ENCODE peak calls at places on chromosomes 16 and 17, in seven cellular contexts. One of them, this sample, is unnamed.

GRCh38 chr17:38560503-38561318 is 45.0 kb downstream of the SRCIN1 start:
- DNase-seq in RWPE2: no peak
- DNase-seq in choroid plexus epithelial cell: peak; percentile 58
- DNase-seq in ovary: no peak
- DNase-seq in NCI-H1105: no peak
- DNase-seq in activated CD4-positive, alpha-beta T cell treated with anti-CD3 and anti-CD28 coated beads, Interleukin-2, amount 10 ng/mL, durations not matched to agents 7 days and 5 days: peak; percentile 22
- DNase-seq in RWPE1: no peak
- DNase-seq in this sample: no peak

GRCh38 chr17:78253946-78254672 is 22.7 kb downstream of the TMEM235 start:
- DNase-seq in RWPE2: peak; percentile 80
- DNase-seq in choroid plexus epithelial cell: peak; percentile 88
- DNase-seq in ovary: peak; percentile 91
- DNase-seq in NCI-H1105: peak; percentile 74
- DNase-seq in activated CD4-positive, alpha-beta T cell treated with anti-CD3 and anti-CD28 coated beads, Interleukin-2, amount 10 ng/mL, durations not matched to agents 7 days and 5 days: peak; percentile 86
- DNase-seq in RWPE1: peak; percentile 74
- DNase-seq in this sample: peak; percentile 11

GRCh38 chr16:72042157-72042660 is 12.1 kb upstream of the HP start:
- DNase-seq in RWPE2: no peak
- DNase-seq in choroid plexus epithelial cell: no peak
- DNase-seq in ovary: no peak
- DNase-seq in NCI-H1105: no peak
- DNase-seq in activated CD4-positive, alpha-beta T cell treated with anti-CD3 and anti-CD28 coated beads, Interleukin-2, amount 10 ng/mL, durations not matched to agents 7 days and 5 days: no peak
- DNase-seq in RWPE1: no peak
- DNase-seq in this sample: no peak

GRCh38 chr17:33023790-33024189 is 32.1 kb downstream of the SPACA3 start:
- DNase-seq in RWPE2: no peak
- DNase-seq in choroid plexus epithelial cell: no peak
- DNase-seq in ovary: no peak
- DNase-seq in NCI-H1105: no peak
- DNase-seq in activated CD4-positive, alpha-beta T cell treated with anti-CD3 and anti-CD28 coated beads, Interleukin-2, amount 10 ng/mL, durations not matched to agents 7 days and 5 days: no peak
- DNase-seq in RWPE1: no peak
- DNase-seq in this sample: no peak

GRCh38 chr16:1147027-1147426 is 5.9 kb upstream of the CACNA1H start:
- DNase-seq in RWPE2: no peak
- DNase-seq in choroid plexus epithelial cell: no peak
- DNase-seq in ovary: no peak
- DNase-seq in NCI-H1105: no peak
- DNase-seq in activated CD4-positive, alpha-beta T cell treated with anti-CD3 and anti-CD28 coated beads, Interleukin-2, amount 10 ng/mL, durations not matched to agents 7 days and 5 days: no peak
- DNase-seq in RWPE1: no peak
- DNase-seq in this sample: no peak

GRCh38 chr17:15289285-15290185 is 24.4 kb upstream of the PMP22 start:
- DNase-seq in RWPE2: no peak
- DNase-seq in choroid plexus epithelial cell: peak; percentile 88
- DNase-seq in ovary: no peak
- DNase-seq in NCI-H1105: peak; percentile 19
- DNase-seq in activated CD4-positive, alpha-beta T cell treated with anti-CD3 and anti-CD28 coated beads, Interleukin-2, amount 10 ng/mL, durations not matched to agents 7 days and 5 days: no peak
- DNase-seq in RWPE1: peak; percentile 17
- DNase-seq in this sample: no peak

GRCh38 chr17:1485748-1486376 is 6.6 kb downstream of the MYO1C start:
- DNase-seq in RWPE2: no peak
- DNase-seq in choroid plexus epithelial cell: peak; percentile 41
- DNase-seq in ovary: peak; percentile 79
- DNase-seq in NCI-H1105: no peak
- DNase-seq in activated CD4-positive, alpha-beta T cell treated with anti-CD3 and anti-CD28 coated beads, Interleukin-2, amount 10 ng/mL, durations not matched to agents 7 days and 5 days: peak; percentile 65
- DNase-seq in RWPE1: peak; percentile 40
- DNase-seq in this sample: no peak

GRCh38 chr17:16298140-16298662 is 55.1 kb downstream of the CENPV start:
- DNase-seq in RWPE2: no peak
- DNase-seq in choroid plexus epithelial cell: no peak
- DNase-seq in ovary: no peak
- DNase-seq in NCI-H1105: no peak
- DNase-seq in activated CD4-positive, alpha-beta T cell treated with anti-CD3 and anti-CD28 coated beads, Interleukin-2, amount 10 ng/mL, durations not matched to agents 7 days and 5 days: no peak
- DNase-seq in RWPE1: no peak
- DNase-seq in this sample: no peak

GRCh38 chr17:81902023-81902652 is at the start of gene NPB:
- DNase-seq in RWPE2: peak; percentile 59
- DNase-seq in choroid plexus epithelial cell: no peak
- DNase-seq in ovary: peak; percentile 56
- DNase-seq in NCI-H1105: no peak
- DNase-seq in activated CD4-positive, alpha-beta T cell treated with anti-CD3 and anti-CD28 coated beads, Interleukin-2, amount 10 ng/mL, durations not matched to agents 7 days and 5 days: no peak
- DNase-seq in RWPE1: no peak
- DNase-seq in this sample: no peak

GRCh38 chr16:66070140-66070887 is 296.2 kb upstream of the CDH5 start:
- DNase-seq in RWPE2: no peak
- DNase-seq in choroid plexus epithelial cell: peak; percentile 77
- DNase-seq in ovary: peak; percentile 87
- DNase-seq in NCI-H1105: peak; percentile 43
- DNase-seq in activated CD4-positive, alpha-beta T cell treated with anti-CD3 and anti-CD28 coated beads, Interleukin-2, amount 10 ng/mL, durations not matched to agents 7 days and 5 days: no peak
- DNase-seq in RWPE1: no peak
- DNase-seq in this sample: no peak

GRCh38 chr17:77737442-77738265 is 220.8 kb upstream of the TNRC6C start:
- DNase-seq in RWPE2: peak; percentile 49
- DNase-seq in choroid plexus epithelial cell: no peak
- DNase-seq in ovary: no peak
- DNase-seq in NCI-H1105: peak; percentile 76
- DNase-seq in activated CD4-positive, alpha-beta T cell treated with anti-CD3 and anti-CD28 coated beads, Interleukin-2, amount 10 ng/mL, durations not matched to agents 7 days and 5 days: no peak
- DNase-seq in RWPE1: no peak
- DNase-seq in this sample: peak; percentile 46

GRCh38 chr16:65572156-65572555 is 450.3 kb upstream of the CDH11 start:
- DNase-seq in RWPE2: no peak
- DNase-seq in choroid plexus epithelial cell: peak; percentile 87
- DNase-seq in ovary: no peak
- DNase-seq in NCI-H1105: no peak
- DNase-seq in activated CD4-positive, alpha-beta T cell treated with anti-CD3 and anti-CD28 coated beads, Interleukin-2, amount 10 ng/mL, durations not matched to agents 7 days and 5 days: no peak
- DNase-seq in RWPE1: peak; percentile 76
- DNase-seq in this sample: no peak

GRCh38 chr17:16915752-16916556 is 56.0 kb downstream of the TNFRSF13B start:
- DNase-seq in RWPE2: no peak
- DNase-seq in choroid plexus epithelial cell: peak; percentile 58
- DNase-seq in ovary: no peak
- DNase-seq in NCI-H1105: peak; percentile 70
- DNase-seq in activated CD4-positive, alpha-beta T cell treated with anti-CD3 and anti-CD28 coated beads, Interleukin-2, amount 10 ng/mL, durations not matched to agents 7 days and 5 days: peak; percentile 29
- DNase-seq in RWPE1: peak; percentile 50
- DNase-seq in this sample: no peak

GRCh38 chr16:50844840-50845239 is 103.0 kb downstream of the CYLD start:
- DNase-seq in RWPE2: no peak
- DNase-seq in choroid plexus epithelial cell: no peak
- DNase-seq in ovary: no peak
- DNase-seq in NCI-H1105: no peak
- DNase-seq in activated CD4-positive, alpha-beta T cell treated with anti-CD3 and anti-CD28 coated beads, Interleukin-2, amount 10 ng/mL, durations not matched to agents 7 days and 5 days: no peak
- DNase-seq in RWPE1: no peak
- DNase-seq in this sample: no peak

GRCh38 chr16:49094471-49094870 is 187.2 kb downstream of the CBLN1 start:
- DNase-seq in RWPE2: no peak
- DNase-seq in choroid plexus epithelial cell: no peak
- DNase-seq in ovary: no peak
- DNase-seq in NCI-H1105: no peak
- DNase-seq in activated CD4-positive, alpha-beta T cell treated with anti-CD3 and anti-CD28 coated beads, Interleukin-2, amount 10 ng/mL, durations not matched to agents 7 days and 5 days: no peak
- DNase-seq in RWPE1: no peak
- DNase-seq in this sample: no peak

GRCh38 chr17:50105811-50106210 is 10.7 kb downstream of the PDK2 start:
- DNase-seq in RWPE2: no peak
- DNase-seq in choroid plexus epithelial cell: no peak
- DNase-seq in ovary: no peak
- DNase-seq in NCI-H1105: no peak
- DNase-seq in activated CD4-positive, alpha-beta T cell treated with anti-CD3 and anti-CD28 coated beads, Interleukin-2, amount 10 ng/mL, durations not matched to agents 7 days and 5 days: no peak
- DNase-seq in RWPE1: no peak
- DNase-seq in this sample: no peak

GRCh38 chr17:63946440-63947363 is 14.6 kb upstream of the CD79B start:
- DNase-seq in RWPE2: no peak
- DNase-seq in choroid plexus epithelial cell: peak; percentile 47
- DNase-seq in ovary: no peak
- DNase-seq in NCI-H1105: no peak
- DNase-seq in activated CD4-positive, alpha-beta T cell treated with anti-CD3 and anti-CD28 coated beads, Interleukin-2, amount 10 ng/mL, durations not matched to agents 7 days and 5 days: peak; percentile 64
- DNase-seq in RWPE1: peak; percentile 52
- DNase-seq in this sample: no peak

GRCh38 chr17:60106377-60107059 is 27.8 kb upstream of the HEATR6 start:
- DNase-seq in RWPE2: no peak
- DNase-seq in choroid plexus epithelial cell: peak; percentile 51
- DNase-seq in ovary: no peak
- DNase-seq in NCI-H1105: no peak
- DNase-seq in activated CD4-positive, alpha-beta T cell treated with anti-CD3 and anti-CD28 coated beads, Interleukin-2, amount 10 ng/mL, durations not matched to agents 7 days and 5 days: no peak
- DNase-seq in RWPE1: no peak
- DNase-seq in this sample: no peak

GRCh38 chr16:3863587-3863986 is 16.9 kb downstream of the CREBBP start:
- DNase-seq in RWPE2: no peak
- DNase-seq in choroid plexus epithelial cell: no peak
- DNase-seq in ovary: no peak
- DNase-seq in NCI-H1105: no peak
- DNase-seq in activated CD4-positive, alpha-beta T cell treated with anti-CD3 and anti-CD28 coated beads, Interleukin-2, amount 10 ng/mL, durations not matched to agents 7 days and 5 days: no peak
- DNase-seq in RWPE1: no peak
- DNase-seq in this sample: no peak

GRCh38 chr17:31008374-31009035 is 37.7 kb downstream of the RNF135 start:
- DNase-seq in RWPE2: peak; percentile 62
- DNase-seq in choroid plexus epithelial cell: peak; percentile 68
- DNase-seq in ovary: peak; percentile 78
- DNase-seq in NCI-H1105: peak; percentile 30
- DNase-seq in activated CD4-positive, alpha-beta T cell treated with anti-CD3 and anti-CD28 coated beads, Interleukin-2, amount 10 ng/mL, durations not matched to agents 7 days and 5 days: peak; percentile 42
- DNase-seq in RWPE1: peak; percentile 50
- DNase-seq in this sample: no peak

GRCh38 chr17:39002991-39003715 is 36.0 kb upstream of the FBXO47 start:
- DNase-seq in RWPE2: no peak
- DNase-seq in choroid plexus epithelial cell: peak; percentile 56
- DNase-seq in ovary: no peak
- DNase-seq in NCI-H1105: no peak
- DNase-seq in activated CD4-positive, alpha-beta T cell treated with anti-CD3 and anti-CD28 coated beads, Interleukin-2, amount 10 ng/mL, durations not matched to agents 7 days and 5 days: peak; percentile 64
- DNase-seq in RWPE1: no peak
- DNase-seq in this sample: no peak